ENCODE peak calls at places on chromosomes 1 and 21, in six cellular contexts. One of them, this sample, is unnamed.

GRCh38 chr1:40432644-40433385 is 17.5 kb upstream of the ZFP69B start:
- DNase-seq in left ventricle myocardium inferior: no peak
- DNase-seq in PC-3: no peak
- DNase-seq in body of pancreas: no peak
- DNase-seq in heart right ventricle: no peak
- DNase-seq in breast epithelium: no peak
- DNase-seq in this sample: no peak

GRCh38 chr1:28064064-28064463 is 24.3 kb downstream of the EYA3 start:
- DNase-seq in breast epithelium: no peak
- DNase-seq in heart right ventricle: no peak
- DNase-seq in left ventricle myocardium inferior: no peak
- DNase-seq in body of pancreas: no peak
- DNase-seq in PC-3: peak
- DNase-seq in this sample: no peak

GRCh38 chr1:218659911-218660677 is 315.0 kb downstream of the TGFB2 start:
- DNase-seq in PC-3: no peak
- DNase-seq in body of pancreas: no peak
- DNase-seq in left ventricle myocardium inferior: no peak
- DNase-seq in breast epithelium: no peak
- DNase-seq in heart right ventricle: no peak
- DNase-seq in this sample: peak

GRCh38 chr1:10399487-10399917 is 638 bp downstream of the PGD start:
- DNase-seq in body of pancreas: peak
- DNase-seq in heart right ventricle: no peak
- DNase-seq in PC-3: no peak
- DNase-seq in left ventricle myocardium inferior: peak
- DNase-seq in breast epithelium: no peak
- DNase-seq in this sample: no peak

GRCh38 chr1:225361176-225361575 is 66.7 kb downstream of the LBR start:
- DNase-seq in PC-3: peak
- DNase-seq in breast epithelium: no peak
- DNase-seq in left ventricle myocardium inferior: no peak
- DNase-seq in heart right ventricle: no peak
- DNase-seq in body of pancreas: no peak
- DNase-seq in this sample: no peak

GRCh38 chr1:210584439-210585113 is 255.9 kb downstream of the HHAT start:
- DNase-seq in body of pancreas: peak
- DNase-seq in PC-3: peak
- DNase-seq in left ventricle myocardium inferior: peak
- DNase-seq in heart right ventricle: peak
- DNase-seq in breast epithelium: no peak
- DNase-seq in this sample: no peak

GRCh38 chr1:35929730-35930592 is 944 bp upstream of the AGO3 start:
- DNase-seq in left ventricle myocardium inferior: peak
- DNase-seq in PC-3: peak
- DNase-seq in breast epithelium: peak
- DNase-seq in heart right ventricle: peak
- DNase-seq in body of pancreas: peak
- DNase-seq in this sample: no peak

GRCh38 chr21:34669149-34669879 is 520 bp downstream of the CLIC6 start:
- DNase-seq in left ventricle myocardium inferior: no peak
- DNase-seq in body of pancreas: no peak
- DNase-seq in PC-3: no peak
- DNase-seq in breast epithelium: no peak
- DNase-seq in heart right ventricle: no peak
- DNase-seq in this sample: no peak

GRCh38 chr1:170619167-170620030 is 44.5 kb upstream of the PRRX1 start:
- DNase-seq in left ventricle myocardium inferior: no peak
- DNase-seq in body of pancreas: peak
- DNase-seq in heart right ventricle: no peak
- DNase-seq in PC-3: peak
- DNase-seq in breast epithelium: no peak
- DNase-seq in this sample: no peak

GRCh38 chr1:109845658-109846057 is 65.0 kb upstream of the CSF1 start:
- DNase-seq in PC-3: no peak
- DNase-seq in left ventricle myocardium inferior: no peak
- DNase-seq in heart right ventricle: no peak
- DNase-seq in breast epithelium: no peak
- DNase-seq in body of pancreas: no peak
- DNase-seq in this sample: no peak

GRCh38 chr1:42913426-42914091 is 45.1 kb downstream of the SLC2A1 start:
- DNase-seq in left ventricle myocardium inferior: no peak
- DNase-seq in PC-3: peak
- DNase-seq in breast epithelium: no peak
- DNase-seq in heart right ventricle: no peak
- DNase-seq in body of pancreas: peak
- DNase-seq in this sample: no peak

GRCh38 chr1:201311356-201312011 is 28.2 kb downstream of the PKP1 start:
- DNase-seq in body of pancreas: peak
- DNase-seq in left ventricle myocardium inferior: no peak
- DNase-seq in heart right ventricle: no peak
- DNase-seq in breast epithelium: peak
- DNase-seq in PC-3: no peak
- DNase-seq in this sample: no peak

GRCh38 chr1:201310251-201310985 is 27.1 kb downstream of the PKP1 start:
- DNase-seq in left ventricle myocardium inferior: no peak
- DNase-seq in heart right ventricle: no peak
- DNase-seq in breast epithelium: no peak
- DNase-seq in PC-3: no peak
- DNase-seq in body of pancreas: peak
- DNase-seq in this sample: no peak

GRCh38 chr1:201307760-201308499 is 24.6 kb downstream of the PKP1 start:
- DNase-seq in breast epithelium: peak
- DNase-seq in PC-3: peak
- DNase-seq in body of pancreas: no peak
- DNase-seq in left ventricle myocardium inferior: no peak
- DNase-seq in heart right ventricle: no peak
- DNase-seq in this sample: no peak

GRCh38 chr1:201310986-201311355 is 27.7 kb downstream of the PKP1 start:
- DNase-seq in heart right ventricle: no peak
- DNase-seq in PC-3: peak
- DNase-seq in left ventricle myocardium inferior: no peak
- DNase-seq in body of pancreas: peak
- DNase-seq in breast epithelium: peak
- DNase-seq in this sample: no peak

DNA sequence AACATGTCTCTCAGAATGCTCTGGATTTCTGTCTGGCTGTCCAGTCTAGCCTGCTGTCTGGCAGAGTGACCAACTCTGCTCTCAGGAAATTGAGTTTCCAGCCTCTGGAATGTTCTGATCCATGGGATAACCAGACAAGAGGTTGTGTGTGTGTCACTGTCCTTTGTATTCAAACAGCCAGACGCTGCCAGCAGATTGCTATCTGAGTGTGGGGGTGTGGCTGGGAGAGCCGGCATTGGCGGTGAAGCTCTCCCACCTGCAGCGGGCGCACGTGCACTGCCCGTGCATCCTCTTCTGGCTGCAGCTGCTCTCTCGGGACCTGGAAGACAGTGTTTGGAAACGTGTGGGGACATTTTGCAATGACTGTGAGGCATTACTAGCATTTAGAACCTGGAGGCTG is 26.1 kb downstream of the PKP1 start:
- DNase-seq in left ventricle myocardium inferior: peak
- DNase-seq in heart right ventricle: peak
- DNase-seq in PC-3: peak
- DNase-seq in breast epithelium: peak
- DNase-seq in body of pancreas: peak
- DNase-seq in this sample: no peak
- TF ChIP-seq CTCF in left ventricle myocardium inferior: no peak
- TF ChIP-seq CTCF in heart right ventricle: no peak
- TF ChIP-seq CTCF in PC-3: peak
- TF ChIP-seq CTCF in breast epithelium: peak
- TF ChIP-seq CTCF in body of pancreas: peak
- TF ChIP-seq CTCF in this sample: peak

DNA sequence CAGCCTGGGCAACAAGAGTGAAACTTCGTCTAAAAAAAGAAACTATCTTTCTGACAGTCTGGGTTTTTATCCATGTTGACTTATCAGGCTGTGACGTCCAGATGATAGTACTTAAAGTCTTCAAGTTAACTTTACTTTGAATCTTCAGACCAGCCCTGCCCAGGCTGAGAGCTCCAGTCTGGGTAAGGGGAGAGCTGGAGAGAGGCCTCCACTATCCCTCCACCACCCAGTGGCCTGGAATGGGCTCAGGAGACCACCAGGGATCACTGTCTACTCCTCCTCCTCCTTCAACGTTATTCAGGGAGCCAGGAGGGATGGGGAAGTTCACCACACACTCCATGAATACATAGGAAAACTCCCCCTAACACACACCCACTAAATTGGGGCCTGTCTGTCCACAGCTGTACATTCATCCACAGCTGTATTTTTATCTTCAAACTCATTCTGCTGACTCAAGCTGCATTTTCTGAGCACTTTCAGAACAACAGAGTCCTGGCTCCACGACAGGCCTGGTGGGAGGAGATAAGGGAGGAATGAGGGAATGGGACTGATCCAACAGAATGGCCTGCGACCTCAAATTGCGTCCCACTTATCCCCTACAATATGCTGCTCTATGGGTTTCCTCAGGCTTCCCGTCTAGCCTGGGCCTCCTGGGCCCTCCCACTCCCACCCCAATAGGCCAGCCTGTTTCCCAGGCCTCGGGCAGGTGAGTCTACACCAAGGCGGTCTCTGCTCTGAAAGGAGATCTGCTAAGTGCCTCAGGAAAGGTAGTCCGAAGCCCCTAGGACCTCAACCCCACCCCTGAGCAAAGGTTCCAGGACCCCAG is 1.8 kb downstream of the SLC45A3 start:
- DNase-seq in PC-3: no peak
- DNase-seq in left ventricle myocardium inferior: peak
- DNase-seq in heart right ventricle: peak
- DNase-seq in body of pancreas: no peak
- DNase-seq in breast epithelium: no peak
- DNase-seq in this sample: no peak
- H3K4me3 ChIP-seq in PC-3: peak
- H3K4me3 ChIP-seq in left ventricle myocardium inferior: peak
- H3K4me3 ChIP-seq in heart right ventricle: no peak
- H3K4me3 ChIP-seq in body of pancreas: no peak
- H3K4me3 ChIP-seq in breast epithelium: peak
- H3K4me3 ChIP-seq in this sample: peak

GRCh38 chr1:32742132-32742947 is 39.8 kb upstream of the SYNC start:
- DNase-seq in body of pancreas: peak
- DNase-seq in PC-3: peak
- DNase-seq in heart right ventricle: no peak
- DNase-seq in left ventricle myocardium inferior: no peak
- DNase-seq in breast epithelium: peak
- DNase-seq in this sample: no peak

GRCh38 chr1:32733573-32734321 is 31.2 kb upstream of the SYNC start:
- DNase-seq in heart right ventricle: no peak
- DNase-seq in PC-3: no peak
- DNase-seq in body of pancreas: no peak
- DNase-seq in breast epithelium: no peak
- DNase-seq in left ventricle myocardium inferior: no peak
- DNase-seq in this sample: no peak

GRCh38 chr1:32741417-32742131 is 39.0 kb upstream of the SYNC start:
- DNase-seq in PC-3: peak
- DNase-seq in body of pancreas: no peak
- DNase-seq in left ventricle myocardium inferior: no peak
- DNase-seq in breast epithelium: no peak
- DNase-seq in heart right ventricle: peak
- DNase-seq in this sample: no peak

GRCh38 chr1:32741067-32741416 is 38.5 kb upstream of the SYNC start:
- DNase-seq in left ventricle myocardium inferior: no peak
- DNase-seq in breast epithelium: no peak
- DNase-seq in PC-3: no peak
- DNase-seq in body of pancreas: no peak
- DNase-seq in heart right ventricle: no peak
- DNase-seq in this sample: no peak

DNA sequence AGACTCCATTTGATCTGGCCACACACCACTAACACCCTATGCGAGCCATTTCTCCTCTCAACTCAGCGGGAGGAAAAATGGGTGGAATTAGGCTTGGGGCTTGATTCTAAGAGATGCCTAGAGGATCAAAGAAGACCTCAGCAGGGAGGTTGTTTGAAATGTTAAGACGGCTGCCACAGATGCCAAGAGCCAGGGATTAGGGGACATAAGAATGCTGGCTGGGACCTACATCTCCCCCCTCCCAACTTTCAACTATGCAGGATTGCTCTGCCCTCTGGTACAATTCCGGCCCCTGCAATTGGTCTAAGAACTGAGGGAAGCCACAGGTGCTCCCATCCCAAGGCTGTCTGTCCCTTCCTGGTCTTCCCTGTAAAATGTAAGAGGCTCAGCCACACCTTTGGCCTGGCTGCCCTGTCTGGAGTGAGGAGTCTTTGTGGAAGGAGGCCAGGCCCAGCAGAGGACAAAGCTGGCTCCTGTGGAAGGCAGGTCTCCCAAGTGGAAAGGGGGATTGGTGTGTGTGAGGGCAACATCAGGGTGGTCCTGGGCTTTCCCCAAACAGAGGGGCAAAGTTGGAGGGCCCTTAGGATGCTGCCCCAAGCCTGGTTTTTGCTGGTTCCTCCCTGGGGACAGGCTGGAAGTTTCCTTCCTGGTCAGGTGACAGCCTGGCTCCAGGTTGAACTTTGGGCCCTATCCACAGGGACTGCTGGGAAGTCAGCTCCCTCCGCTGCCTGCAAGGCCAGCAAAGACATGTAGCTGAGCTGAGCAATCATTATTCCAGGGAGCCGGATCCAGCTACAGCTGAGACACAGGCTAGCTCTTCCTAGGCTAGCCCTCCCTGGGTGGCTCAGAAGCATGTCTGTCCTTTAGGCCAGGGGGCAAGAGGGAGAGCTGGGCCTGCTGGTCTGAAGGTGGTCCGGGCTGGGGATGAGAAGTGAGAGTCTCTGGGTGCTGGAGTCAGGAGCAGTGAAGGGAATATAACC is 34.5 kb upstream of the SYNC start:
- DNase-seq in body of pancreas: peak
- DNase-seq in PC-3: no peak
- DNase-seq in left ventricle myocardium inferior: no peak
- DNase-seq in heart right ventricle: no peak
- DNase-seq in breast epithelium: no peak
- DNase-seq in this sample: no peak
- TF ChIP-seq CTCF in body of pancreas: peak
- TF ChIP-seq CTCF in PC-3: no peak
- TF ChIP-seq CTCF in left ventricle myocardium inferior: no peak
- TF ChIP-seq CTCF in heart right ventricle: no peak
- TF ChIP-seq CTCF in breast epithelium: no peak
- TF ChIP-seq CTCF in this sample: no peak

GRCh38 chr1:224168859-224169380 is 14.1 kb upstream of the DEGS1 start:
- DNase-seq in heart right ventricle: no peak
- DNase-seq in PC-3: peak
- DNase-seq in body of pancreas: peak
- DNase-seq in breast epithelium: no peak
- DNase-seq in left ventricle myocardium inferior: no peak
- DNase-seq in this sample: peak

GRCh38 chr1:224172229-224172628 is 10.8 kb upstream of the DEGS1 start:
- DNase-seq in left ventricle myocardium inferior: no peak
- DNase-seq in PC-3: no peak
- DNase-seq in heart right ventricle: no peak
- DNase-seq in body of pancreas: no peak
- DNase-seq in breast epithelium: no peak
- DNase-seq in this sample: no peak

GRCh38 chr1:224169876-224170275 is 13.2 kb upstream of the DEGS1 start:
- DNase-seq in PC-3: no peak
- DNase-seq in left ventricle myocardium inferior: no peak
- DNase-seq in body of pancreas: no peak
- DNase-seq in heart right ventricle: no peak
- DNase-seq in breast epithelium: no peak
- DNase-seq in this sample: no peak

GRCh38 chr1:224173523-224173922 is 9.5 kb upstream of the DEGS1 start:
- DNase-seq in breast epithelium: no peak
- DNase-seq in PC-3: peak
- DNase-seq in heart right ventricle: no peak
- DNase-seq in left ventricle myocardium inferior: no peak
- DNase-seq in body of pancreas: no peak
- DNase-seq in this sample: no peak

GRCh38 chr1:224170748-224171478 is 12.1 kb upstream of the DEGS1 start:
- DNase-seq in breast epithelium: no peak
- DNase-seq in PC-3: peak
- DNase-seq in left ventricle myocardium inferior: no peak
- DNase-seq in heart right ventricle: no peak
- DNase-seq in body of pancreas: peak
- DNase-seq in this sample: no peak
- H3K4me3 ChIP-seq in breast epithelium: no peak
- H3K4me3 ChIP-seq in PC-3: no peak
- H3K4me3 ChIP-seq in left ventricle myocardium inferior: no peak
- H3K4me3 ChIP-seq in heart right ventricle: no peak
- H3K4me3 ChIP-seq in body of pancreas: no peak
- H3K4me3 ChIP-seq in this sample: no peak

This sample was measured in epithelial cell of proximal tubule.